ENCODE peak calls at places on chromosomes 13 and 19, in ten cellular contexts. L, B, C, M, F, U, N, A, S and Q are unnamed samples. For H3K4me1, the result is how much of the 10 kb centered on the place peaks cover.

GRCh38 chr13:34025746-34026145 is 207.8 kb downstream of the RFC3 start:
- DNase-seq in L (peak), M (no peak), A (no peak), S (no peak), N (peak), B (no peak), U (no peak), C (no peak), F (no peak), Q (no peak)

GRCh38 chr19:35562336-35562735 is 1.1 kb downstream of the ATP4A start:
- DNase-seq in N (no peak), A (no peak), U (no peak), L (no peak), S (no peak), M (no peak), F (no peak), C (no peak), B (no peak), Q (no peak)

GRCh38 chr13:110486061-110486780 is 75.3 kb downstream of the RAB20 start:
- DNase-seq in B (no peak), U (no peak), A (peak), S (no peak), N (no peak), M (no peak), F (no peak), C (no peak), L (no peak), Q (no peak)

GRCh38 chr13:59745395-59745788 is 418.3 kb downstream of the DIAPH3 start:
- DNase-seq in A (no peak), M (peak), S (no peak), N (peak), L (peak), U (no peak), B (no peak), C (no peak), F (no peak), Q (no peak)

GRCh38 chr13:91557328-91557727 is 158.9 kb downstream of the GPC5 start:
- DNase-seq in B (no peak), L (no peak), M (no peak), A (no peak), F (no peak), C (no peak), N (no peak), U (no peak), S (no peak), Q (no peak)

GRCh38 chr13:102020611-102021216 is 381.1 kb downstream of the FGF14 start:
- DNase-seq in U (no peak), F (no peak), M (no peak), A (no peak), N (peak), S (no peak), B (no peak), C (no peak), L (no peak), Q (no peak)

GRCh38 chr13:44719857-44720671 is 143.9 kb upstream of the TSC22D1 start:
- DNase-seq in S (no peak), M (no peak), B (peak), F (no peak), A (no peak), C (no peak), U (no peak), N (peak), L (peak), Q (no peak)

GRCh38 chr13:26500618-26501320 is 56.7 kb upstream of the WASF3 start:
- DNase-seq in B (no peak), M (no peak), U (no peak), C (no peak), S (no peak), N (no peak), L (no peak), F (no peak), A (no peak), Q (no peak)

GRCh38 chr13:109964164-109964563 is 177.8 kb upstream of the IRS2 start:
- DNase-seq in F (no peak), M (no peak), B (no peak), N (no peak), U (no peak), C (no peak), S (no peak), A (no peak), L (no peak), Q (no peak)

GRCh38 chr13:25468330-25469178 is 96.8 kb downstream of the ATP8A2 start:
- DNase-seq in N (peak), M (no peak), B (no peak), A (peak), F (no peak), U (no peak), L (no peak), S (no peak), C (no peak), Q (no peak)

GRCh38 chr19:14081797-14082674 is 3.5 kb downstream of the C19orf67 start:
- DNase-seq in B (peak), F (no peak), M (no peak), L (no peak), N (peak), S (no peak), C (no peak), U (peak), A (no peak), Q (no peak)

GRCh38 chr13:66656050-66656449 is 574.1 kb downstream of the PCDH9 start:
- DNase-seq in S (no peak), N (no peak), L (no peak), F (no peak), C (no peak), U (no peak), M (no peak), B (no peak), A (no peak), Q (no peak)

GRCh38 chr19:30621326-30621920 is 249.2 kb downstream of the ZNF536 start:
- DNase-seq in N (no peak), A (no peak), C (no peak), U (no peak), S (no peak), B (no peak), F (no peak), M (no peak), L (no peak), Q (no peak)

GRCh38 chr19:8079988-8080387 is 27.4 kb downstream of the CCL25 start:
- DNase-seq in B (no peak), U (no peak), N (no peak), A (no peak), M (no peak), C (no peak), S (no peak), L (no peak), F (no peak), Q (no peak)

GRCh38 chr19:16386619-16387240 is 62.1 kb downstream of the KLF2 start:
- DNase-seq in U (peak), A (peak), F (peak), S (no peak), C (peak), B (no peak), M (peak), L (peak), N (peak), Q (peak)

GRCh38 chr13:110443633-110444225 is 117.8 kb downstream of the RAB20 start:
- DNase-seq in M (no peak), S (no peak), L (no peak), C (peak), B (no peak), A (no peak), U (no peak), N (no peak), F (no peak), Q (no peak)

GRCh38 chr19:53037101-53038097 is 7.1 kb upstream of the ERVV-2 start:
- DNase-seq in N (peak), U (no peak), M (no peak), L (peak), S (no peak), F (peak), B (no peak), A (no peak), C (no peak), Q (peak)

GRCh38 chr13:20559659-20560356 is 7.1 kb upstream of the IFT88 start:
- DNase-seq in C (no peak), A (no peak), U (no peak), B (no peak), S (no peak), F (no peak), M (no peak), L (no peak), N (no peak), Q (no peak)

GRCh38 chr13:113997845-113998751 is 24.2 kb upstream of the C13orf46 start:
- DNase-seq in M (no peak), U (no peak), A (no peak), N (no peak), F (no peak), L (peak), S (peak), B (peak), C (peak), Q (peak)

GRCh38 chr13:47226516-47226915 is 329.7 kb upstream of the HTR2A start:
- DNase-seq in C (no peak), F (no peak), L (no peak), A (no peak), S (no peak), U (no peak), N (no peak), M (no peak), B (no peak), Q (no peak)

GRCh38 chr13:46541210-46541609 is 11.8 kb upstream of the LRCH1 start:
- DNase-seq in S (no peak), L (no peak), N (no peak), B (no peak), U (no peak), C (no peak), M (no peak), A (no peak), F (no peak), Q (no peak)

GRCh38 chr19:13039211-13039789 is 44.0 kb downstream of the NFIX start:
- DNase-seq in N (no peak), S (no peak), M (no peak), B (no peak), U (no peak), F (no peak), L (no peak), C (no peak), A (no peak), Q (peak)

GRCh38 chr19:13040916-13041292 is 45.6 kb downstream of the NFIX start:
- DNase-seq in F (no peak), M (no peak), N (no peak), L (no peak), U (no peak), C (no peak), S (no peak), B (no peak), A (no peak), Q (no peak)

GRCh38 chr19:13038306-13039210 is 43.3 kb downstream of the NFIX start:
- DNase-seq in C (no peak), F (no peak), A (no peak), L (no peak), N (no peak), S (no peak), M (no peak), U (no peak), B (no peak), Q (no peak)

GRCh38 chr19:13042443-13043130 is 47.3 kb downstream of the NFIX start:
- DNase-seq in M (no peak), N (no peak), F (no peak), S (no peak), L (peak), C (no peak), A (no peak), B (no peak), U (no peak), Q (no peak)

DNA sequence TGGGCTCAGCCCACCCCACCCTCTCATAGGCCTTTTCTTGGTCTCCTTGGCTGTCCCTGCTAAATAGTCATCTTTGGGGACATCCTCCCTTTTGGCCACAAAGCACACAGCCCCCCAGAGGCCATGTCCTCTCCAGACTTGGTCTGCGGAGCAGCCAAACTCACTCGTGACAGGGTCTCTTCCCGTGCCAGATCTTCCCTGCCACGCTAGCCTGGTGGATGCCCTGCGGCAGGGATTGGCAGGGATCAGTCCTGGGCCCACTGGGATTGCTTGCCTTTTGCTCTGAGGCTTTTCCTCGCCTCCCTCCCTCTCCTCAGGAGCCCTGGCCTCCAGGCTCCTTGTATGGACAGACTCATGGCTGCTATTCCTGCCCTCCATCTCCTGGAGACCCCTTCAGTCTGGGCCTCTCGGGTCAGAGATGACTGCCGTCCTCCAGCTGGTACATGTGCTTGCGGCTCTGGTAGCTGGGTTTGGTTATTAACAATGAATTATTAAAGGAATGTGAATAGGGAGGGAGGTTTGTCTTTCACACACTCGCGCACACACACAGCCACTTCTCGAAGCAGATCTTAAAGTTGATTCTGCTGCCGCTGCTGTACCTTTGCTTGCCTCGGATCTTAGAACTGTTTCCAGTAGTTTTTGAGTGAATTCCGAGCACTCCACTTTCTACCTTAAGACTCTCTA is 45.1 kb downstream of the NFIX start:
- DNase-seq in B (no peak), M (no peak), F (no peak), N (no peak), C (no peak), S (no peak), A (no peak), U (no peak), L (no peak), Q (peak)
- H3K4me1 ChIP-seq in B (under half), M (under half), F (under half), N (under half), C (under half), S (half or more), A (under half), U (under half), L (under half), Q (half or more)

DNA sequence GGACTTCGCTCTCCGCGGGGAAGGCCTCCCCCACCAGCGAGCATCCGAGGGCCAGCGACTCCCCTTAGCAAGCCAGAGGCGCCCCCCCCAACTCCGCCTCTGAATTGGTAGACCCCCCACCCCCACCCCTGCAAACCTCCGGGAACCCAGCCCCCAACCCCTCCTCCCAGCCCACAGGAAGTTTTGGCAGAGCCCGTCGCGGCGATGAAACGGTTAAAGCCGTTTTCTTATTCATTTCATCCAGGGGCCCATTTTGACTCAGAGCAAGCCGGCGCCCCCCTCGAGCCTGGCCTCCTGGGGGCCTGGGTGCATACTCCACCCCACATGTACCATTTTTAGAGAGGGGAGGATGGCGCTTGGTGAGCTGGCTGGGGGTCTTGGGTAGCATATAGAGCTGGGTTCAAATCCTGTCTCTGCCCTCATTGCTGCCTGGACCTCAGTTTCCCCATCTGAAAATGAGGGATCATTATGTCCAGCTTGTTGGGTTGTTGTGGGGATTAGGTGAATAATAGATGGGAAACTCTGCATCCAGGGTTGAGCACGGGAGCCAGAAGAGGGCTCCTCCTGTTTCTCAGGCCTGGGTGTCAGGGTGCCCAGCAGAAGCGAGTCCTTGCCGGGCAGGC is 7.9 kb upstream of the JUNB start:
- DNase-seq in C (no peak), U (no peak), B (no peak), N (no peak), A (no peak), L (no peak), F (no peak), S (no peak), M (no peak), Q (no peak)
- H3K4me1 ChIP-seq in C (under half), U (half or more), B (under half), N (half or more), A (under half), L (under half), F (half or more), S (half or more), M (half or more), Q (half or more)

DNA sequence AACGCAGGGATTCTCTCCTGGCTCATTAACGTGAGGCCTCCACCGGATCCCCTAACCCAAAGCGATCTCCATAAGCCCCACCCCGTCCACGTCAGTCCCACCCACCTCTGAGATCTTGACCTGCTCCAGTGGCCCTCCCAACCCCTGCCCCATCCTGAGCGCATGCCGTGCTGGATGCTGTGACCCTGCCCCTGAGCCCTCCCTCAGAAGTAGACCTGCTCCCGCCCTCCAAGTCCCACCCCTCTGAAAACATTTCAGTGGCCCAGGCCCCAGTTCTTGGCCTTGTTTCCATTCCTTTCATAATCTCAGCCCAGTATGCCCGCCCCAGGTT is 19.9 kb downstream of the LMTK3 start:
- DNase-seq in B (no peak), L (no peak), N (no peak), M (no peak), U (no peak), A (peak), F (no peak), S (no peak), C (no peak), Q (no peak)
- H3K4me1 ChIP-seq in B (under half), L (under half), N (under half), M (under half), U (under half), A (under half), F (half or more), S (under half), C (under half), Q (under half)

DNA sequence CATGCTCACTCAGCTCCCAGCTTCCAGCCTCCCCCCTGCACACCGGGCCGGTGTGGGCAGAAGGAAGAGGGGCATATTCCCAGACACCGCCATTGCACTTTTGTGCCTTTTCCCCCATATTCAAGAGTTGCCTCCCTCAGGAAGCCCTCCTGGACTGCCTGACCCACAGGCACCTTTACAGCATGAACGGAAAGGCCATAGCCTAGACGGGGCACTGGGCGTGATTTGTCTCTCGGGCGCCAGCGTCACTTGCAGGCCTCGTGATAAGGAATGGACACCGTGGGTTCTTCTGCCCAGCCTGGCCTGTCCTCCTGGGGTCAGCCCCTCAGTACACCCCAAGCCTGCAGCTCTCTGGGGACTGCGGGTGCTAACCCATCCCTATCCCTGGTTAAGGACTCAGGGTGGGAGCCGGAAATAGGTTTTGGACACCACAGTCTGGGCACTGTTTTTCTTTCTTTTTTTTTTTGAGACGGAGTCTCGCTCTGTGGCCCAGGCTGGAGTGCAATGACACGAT is 933 bp upstream of the UQCR11 start:
- DNase-seq in A (no peak), M (no peak), L (no peak), C (no peak), B (peak), F (no peak), N (no peak), S (no peak), U (no peak), Q (no peak)
- H3K4me1 ChIP-seq in A (under half), M (under half), L (under half), C (under half), B (under half), F (under half), N (under half), S (under half), U (half or more), Q (under half)